ENCODE peak calls at places on chromosomes 3 and 15, in eight cellular contexts. One of them, this sample, is unnamed.

GRCh38 chr15:101490408-101490891 is 943 bp upstream of the PCSK6 start:
- DNase-seq in CD4-positive, alpha-beta T cell: no peak
- DNase-seq in SW480: no peak
- DNase-seq in uterus: no peak
- DNase-seq in DMS153: no peak
- DNase-seq in amniotic stem cell: no peak
- DNase-seq in IMR-90: no peak
- DNase-seq in NCI-H69: no peak
- DNase-seq in this sample: no peak

GRCh38 chr15:43215961-43216360 is 4.9 kb downstream of the EPB42 start:
- DNase-seq in CD4-positive, alpha-beta T cell: no peak
- DNase-seq in SW480: no peak
- DNase-seq in uterus: no peak
- DNase-seq in DMS153: no peak
- DNase-seq in amniotic stem cell: no peak
- DNase-seq in IMR-90: peak
- DNase-seq in NCI-H69: no peak
- DNase-seq in this sample: no peak

GRCh38 chr3:147367676-147368075 is 38.7 kb downstream of the ZIC4 start:
- DNase-seq in CD4-positive, alpha-beta T cell: no peak
- DNase-seq in SW480: no peak
- DNase-seq in uterus: no peak
- DNase-seq in DMS153: no peak
- DNase-seq in amniotic stem cell: no peak
- DNase-seq in IMR-90: no peak
- DNase-seq in NCI-H69: no peak
- DNase-seq in this sample: no peak

GRCh38 chr15:59329091-59329490 is 43.6 kb downstream of the MYO1E start:
- DNase-seq in CD4-positive, alpha-beta T cell: no peak
- DNase-seq in SW480: no peak
- DNase-seq in uterus: no peak
- DNase-seq in DMS153: no peak
- DNase-seq in amniotic stem cell: no peak
- DNase-seq in IMR-90: no peak
- DNase-seq in NCI-H69: no peak
- DNase-seq in this sample: no peak

GRCh38 chr15:25175789-25176615 is 221.2 kb downstream of the SNRPN start:
- DNase-seq in CD4-positive, alpha-beta T cell: no peak
- DNase-seq in SW480: no peak
- DNase-seq in uterus: peak
- DNase-seq in DMS153: no peak
- DNase-seq in amniotic stem cell: no peak
- DNase-seq in IMR-90: no peak
- DNase-seq in NCI-H69: no peak
- DNase-seq in this sample: no peak

GRCh38 chr3:17775073-17775472 is 32.6 kb upstream of the TBC1D5 start:
- DNase-seq in CD4-positive, alpha-beta T cell: no peak
- DNase-seq in SW480: no peak
- DNase-seq in uterus: no peak
- DNase-seq in DMS153: no peak
- DNase-seq in amniotic stem cell: no peak
- DNase-seq in IMR-90: no peak
- DNase-seq in NCI-H69: no peak
- DNase-seq in this sample: no peak

GRCh38 chr3:5840091-5840490 is 652.6 kb downstream of the EDEM1 start:
- DNase-seq in CD4-positive, alpha-beta T cell: no peak
- DNase-seq in SW480: no peak
- DNase-seq in uterus: no peak
- DNase-seq in DMS153: no peak
- DNase-seq in amniotic stem cell: no peak
- DNase-seq in IMR-90: no peak
- DNase-seq in NCI-H69: no peak
- DNase-seq in this sample: no peak

GRCh38 chr15:61828008-61828407 is 232.2 kb downstream of the VPS13C start:
- DNase-seq in CD4-positive, alpha-beta T cell: no peak
- DNase-seq in SW480: no peak
- DNase-seq in uterus: no peak
- DNase-seq in DMS153: no peak
- DNase-seq in amniotic stem cell: no peak
- DNase-seq in IMR-90: no peak
- DNase-seq in NCI-H69: no peak
- DNase-seq in this sample: no peak

GRCh38 chr15:100947760-100948429 is 28.7 kb downstream of the LRRK1 start:
- DNase-seq in CD4-positive, alpha-beta T cell: no peak
- DNase-seq in SW480: no peak
- DNase-seq in uterus: no peak
- DNase-seq in DMS153: no peak
- DNase-seq in amniotic stem cell: no peak
- DNase-seq in IMR-90: peak
- DNase-seq in NCI-H69: no peak
- DNase-seq in this sample: no peak

GRCh38 chr3:23085256-23085655 is 117.9 kb upstream of the UBE2E2 start:
- DNase-seq in CD4-positive, alpha-beta T cell: no peak
- DNase-seq in SW480: no peak
- DNase-seq in uterus: no peak
- DNase-seq in DMS153: no peak
- DNase-seq in amniotic stem cell: no peak
- DNase-seq in IMR-90: no peak
- DNase-seq in NCI-H69: no peak
- DNase-seq in this sample: no peak

GRCh38 chr3:468172-468571 is 271.6 kb downstream of the CHL1 start:
- DNase-seq in CD4-positive, alpha-beta T cell: no peak
- DNase-seq in SW480: no peak
- DNase-seq in uterus: no peak
- DNase-seq in DMS153: no peak
- DNase-seq in amniotic stem cell: no peak
- DNase-seq in IMR-90: no peak
- DNase-seq in NCI-H69: peak
- DNase-seq in this sample: no peak

GRCh38 chr15:82995938-82996337 is 9.9 kb downstream of the RAMAC start:
- DNase-seq in CD4-positive, alpha-beta T cell: no peak
- DNase-seq in SW480: no peak
- DNase-seq in uterus: no peak
- DNase-seq in DMS153: no peak
- DNase-seq in amniotic stem cell: no peak
- DNase-seq in IMR-90: peak
- DNase-seq in NCI-H69: peak
- DNase-seq in this sample: no peak

GRCh38 chr3:155079795-155080546 is at the start of gene MME:
- DNase-seq in CD4-positive, alpha-beta T cell: no peak
- DNase-seq in SW480: no peak
- DNase-seq in uterus: no peak
- DNase-seq in DMS153: no peak
- DNase-seq in amniotic stem cell: no peak
- DNase-seq in IMR-90: peak
- DNase-seq in NCI-H69: peak
- DNase-seq in this sample: peak

GRCh38 chr15:51884517-51885236 is 55.2 kb downstream of the TMOD3 start:
- DNase-seq in CD4-positive, alpha-beta T cell: no peak
- DNase-seq in SW480: no peak
- DNase-seq in uterus: no peak
- DNase-seq in DMS153: no peak
- DNase-seq in amniotic stem cell: no peak
- DNase-seq in IMR-90: peak
- DNase-seq in NCI-H69: no peak
- DNase-seq in this sample: no peak

GRCh38 chr15:101025896-101026631 is 106.9 kb downstream of the LRRK1 start:
- DNase-seq in CD4-positive, alpha-beta T cell: no peak
- DNase-seq in SW480: no peak
- DNase-seq in uterus: no peak
- DNase-seq in DMS153: no peak
- DNase-seq in amniotic stem cell: no peak
- DNase-seq in IMR-90: no peak
- DNase-seq in NCI-H69: no peak
- DNase-seq in this sample: no peak

GRCh38 chr3:10977864-10978510 is 14.6 kb upstream of the SLC6A1 start:
- DNase-seq in CD4-positive, alpha-beta T cell: no peak
- DNase-seq in SW480: no peak
- DNase-seq in uterus: no peak
- DNase-seq in DMS153: no peak
- DNase-seq in amniotic stem cell: no peak
- DNase-seq in IMR-90: peak
- DNase-seq in NCI-H69: no peak
- DNase-seq in this sample: peak

GRCh38 chr3:183991403-183991802 is 26.3 kb downstream of the ABCC5 start:
- DNase-seq in CD4-positive, alpha-beta T cell: no peak
- DNase-seq in SW480: no peak
- DNase-seq in uterus: no peak
- DNase-seq in DMS153: no peak
- DNase-seq in amniotic stem cell: no peak
- DNase-seq in IMR-90: no peak
- DNase-seq in NCI-H69: no peak
- DNase-seq in this sample: no peak

GRCh38 chr15:83559310-83559966 is 94.5 kb upstream of the ADAMTSL3 start:
- DNase-seq in CD4-positive, alpha-beta T cell: peak
- DNase-seq in SW480: peak
- DNase-seq in uterus: peak
- DNase-seq in DMS153: no peak
- DNase-seq in amniotic stem cell: peak
- DNase-seq in IMR-90: peak
- DNase-seq in NCI-H69: peak
- DNase-seq in this sample: peak

GRCh38 chr3:195251336-195252065 is 19.5 kb downstream of the XXYLT1 start:
- DNase-seq in CD4-positive, alpha-beta T cell: no peak
- DNase-seq in SW480: no peak
- DNase-seq in uterus: no peak
- DNase-seq in DMS153: no peak
- DNase-seq in amniotic stem cell: no peak
- DNase-seq in IMR-90: no peak
- DNase-seq in NCI-H69: no peak
- DNase-seq in this sample: no peak